ENCODE peak calls at places on chromosomes 6 and 20, in six cellular contexts. One of them, this sample, is unnamed.

GRCh38 chr20:3251806-3252205 is 12.8 kb upstream of the SLC4A11 start:
- DNase-seq in GM13976: no peak
- DNase-seq in putamen: peak
- DNase-seq in HTR-8/SVneo: no peak
- DNase-seq in heart left ventricle: no peak
- DNase-seq in NCI-H524: no peak
- DNase-seq in this sample: no peak

GRCh38 chr6:47715782-47716181 is 17.4 kb downstream of the ADGRF4 start:
- DNase-seq in GM13976: peak
- DNase-seq in putamen: no peak
- DNase-seq in HTR-8/SVneo: no peak
- DNase-seq in heart left ventricle: no peak
- DNase-seq in NCI-H524: no peak
- DNase-seq in this sample: no peak

GRCh38 chr6:159108438-159108985 is 60.7 kb upstream of the FNDC1 start:
- DNase-seq in GM13976: no peak
- DNase-seq in putamen: no peak
- DNase-seq in HTR-8/SVneo: no peak
- DNase-seq in heart left ventricle: no peak
- DNase-seq in NCI-H524: no peak
- DNase-seq in this sample: no peak

GRCh38 chr6:18276610-18277009 is 12.3 kb upstream of the DEK start:
- DNase-seq in GM13976: no peak
- DNase-seq in putamen: no peak
- DNase-seq in HTR-8/SVneo: no peak
- DNase-seq in heart left ventricle: no peak
- DNase-seq in NCI-H524: peak
- DNase-seq in this sample: no peak

GRCh38 chr6:16081337-16081736 is 47.5 kb upstream of the MYLIP start:
- DNase-seq in GM13976: no peak
- DNase-seq in putamen: no peak
- DNase-seq in HTR-8/SVneo: no peak
- DNase-seq in heart left ventricle: no peak
- DNase-seq in NCI-H524: no peak
- DNase-seq in this sample: no peak

GRCh38 chr6:42315991-42316378 is 98.3 kb upstream of the MRPS10 start:
- DNase-seq in GM13976: peak
- DNase-seq in putamen: no peak
- DNase-seq in HTR-8/SVneo: peak
- DNase-seq in heart left ventricle: no peak
- DNase-seq in NCI-H524: no peak
- DNase-seq in this sample: no peak

GRCh38 chr6:170405311-170405975 is 98.9 kb downstream of the FAM120B start:
- DNase-seq in GM13976: no peak
- DNase-seq in putamen: no peak
- DNase-seq in HTR-8/SVneo: peak
- DNase-seq in heart left ventricle: no peak
- DNase-seq in NCI-H524: no peak
- DNase-seq in this sample: no peak

GRCh38 chr6:3261518-3261820 is 2.7 kb downstream of the PSMG4 start:
- DNase-seq in GM13976: no peak
- DNase-seq in putamen: no peak
- DNase-seq in HTR-8/SVneo: no peak
- DNase-seq in heart left ventricle: no peak
- DNase-seq in NCI-H524: no peak
- DNase-seq in this sample: no peak

GRCh38 chr6:43172127-43173007 is 1.3 kb downstream of the SRF start:
- DNase-seq in GM13976: peak
- DNase-seq in putamen: peak
- DNase-seq in HTR-8/SVneo: peak
- DNase-seq in heart left ventricle: peak
- DNase-seq in NCI-H524: peak
- DNase-seq in this sample: no peak

GRCh38 chr6:168956884-168957730 is 296.5 kb downstream of the THBS2 start:
- DNase-seq in GM13976: peak
- DNase-seq in putamen: peak
- DNase-seq in HTR-8/SVneo: peak
- DNase-seq in heart left ventricle: no peak
- DNase-seq in NCI-H524: peak
- DNase-seq in this sample: peak

GRCh38 chr6:15769471-15770088 is 106.8 kb upstream of the DTNBP1 start:
- DNase-seq in GM13976: no peak
- DNase-seq in putamen: no peak
- DNase-seq in HTR-8/SVneo: no peak
- DNase-seq in heart left ventricle: no peak
- DNase-seq in NCI-H524: peak
- DNase-seq in this sample: no peak

GRCh38 chr6:1885576-1886003 is 275.9 kb downstream of the FOXC1 start:
- DNase-seq in GM13976: no peak
- DNase-seq in putamen: no peak
- DNase-seq in HTR-8/SVneo: no peak
- DNase-seq in heart left ventricle: no peak
- DNase-seq in NCI-H524: no peak
- DNase-seq in this sample: no peak

GRCh38 chr20:36744764-36745191 is 1.1 kb downstream of the NDRG3 start:
- DNase-seq in GM13976: no peak
- DNase-seq in putamen: peak
- DNase-seq in HTR-8/SVneo: peak
- DNase-seq in heart left ventricle: peak
- DNase-seq in NCI-H524: peak
- DNase-seq in this sample: no peak

GRCh38 chr6:127302728-127303675 is 36.3 kb downstream of the RNF146 start:
- DNase-seq in GM13976: peak
- DNase-seq in putamen: peak
- DNase-seq in HTR-8/SVneo: peak
- DNase-seq in heart left ventricle: no peak
- DNase-seq in NCI-H524: peak
- DNase-seq in this sample: peak

GRCh38 chr6:40341726-40342125 is 245.4 kb downstream of the LRFN2 start:
- DNase-seq in GM13976: no peak
- DNase-seq in putamen: no peak
- DNase-seq in HTR-8/SVneo: no peak
- DNase-seq in heart left ventricle: no peak
- DNase-seq in NCI-H524: peak
- DNase-seq in this sample: no peak

GRCh38 chr6:26556263-26557070 is 18.3 kb downstream of the HMGN4 start:
- DNase-seq in GM13976: no peak
- DNase-seq in putamen: peak
- DNase-seq in HTR-8/SVneo: no peak
- DNase-seq in heart left ventricle: peak
- DNase-seq in NCI-H524: peak
- DNase-seq in this sample: no peak

GRCh38 chr6:68704485-68704884 is 69.4 kb downstream of the ADGRB3 start:
- DNase-seq in GM13976: no peak
- DNase-seq in putamen: no peak
- DNase-seq in HTR-8/SVneo: no peak
- DNase-seq in heart left ventricle: no peak
- DNase-seq in NCI-H524: no peak
- DNase-seq in this sample: no peak

GRCh38 chr6:53603381-53604121 is 58.6 kb upstream of the GCLC start:
- DNase-seq in GM13976: no peak
- DNase-seq in putamen: peak
- DNase-seq in HTR-8/SVneo: no peak
- DNase-seq in heart left ventricle: no peak
- DNase-seq in NCI-H524: no peak
- DNase-seq in this sample: no peak

GRCh38 chr6:91476000-91476399 is 889.1 kb upstream of the MAP3K7 start:
- DNase-seq in GM13976: peak
- DNase-seq in putamen: peak
- DNase-seq in HTR-8/SVneo: peak
- DNase-seq in heart left ventricle: no peak
- DNase-seq in NCI-H524: peak
- DNase-seq in this sample: no peak

GRCh38 chr20:13990465-13990864 is at the start of gene SEL1L2:
- DNase-seq in GM13976: no peak
- DNase-seq in putamen: no peak
- DNase-seq in HTR-8/SVneo: no peak
- DNase-seq in heart left ventricle: no peak
- DNase-seq in NCI-H524: peak
- DNase-seq in this sample: no peak

GRCh38 chr6:23320588-23320987 is 751.2 kb downstream of the HDGFL1 start:
- DNase-seq in GM13976: no peak
- DNase-seq in putamen: no peak
- DNase-seq in HTR-8/SVneo: no peak
- DNase-seq in heart left ventricle: no peak
- DNase-seq in NCI-H524: no peak
- DNase-seq in this sample: no peak

GRCh38 chr6:152087096-152087495 is 279.6 kb downstream of the ESR1 start:
- DNase-seq in GM13976: no peak
- DNase-seq in putamen: no peak
- DNase-seq in HTR-8/SVneo: no peak
- DNase-seq in heart left ventricle: no peak
- DNase-seq in NCI-H524: no peak
- DNase-seq in this sample: no peak

GRCh38 chr6:137080711-137081110 is 35.9 kb upstream of the IL20RA start:
- DNase-seq in GM13976: no peak
- DNase-seq in putamen: no peak
- DNase-seq in HTR-8/SVneo: no peak
- DNase-seq in heart left ventricle: no peak
- DNase-seq in NCI-H524: no peak
- DNase-seq in this sample: no peak

GRCh38 chr20:63255911-63256704 is 1.8 kb upstream of the NKAIN4 start:
- DNase-seq in GM13976: no peak
- DNase-seq in putamen: no peak
- DNase-seq in HTR-8/SVneo: no peak
- DNase-seq in heart left ventricle: no peak
- DNase-seq in NCI-H524: peak
- DNase-seq in this sample: no peak

GRCh38 chr6:145813285-145814034 is 1.1 kb downstream of the FBXO30 start:
- DNase-seq in GM13976: no peak
- DNase-seq in putamen: no peak
- DNase-seq in HTR-8/SVneo: no peak
- DNase-seq in heart left ventricle: no peak
- DNase-seq in NCI-H524: no peak
- DNase-seq in this sample: no peak

GRCh38 chr6:127790571-127790970 is 110.3 kb downstream of the THEMIS start:
- DNase-seq in GM13976: no peak
- DNase-seq in putamen: no peak
- DNase-seq in HTR-8/SVneo: no peak
- DNase-seq in heart left ventricle: no peak
- DNase-seq in NCI-H524: no peak
- DNase-seq in this sample: no peak

GRCh38 chr6:111417946-111418345 is 65.1 kb downstream of the REV3L start:
- DNase-seq in GM13976: no peak
- DNase-seq in putamen: no peak
- DNase-seq in HTR-8/SVneo: no peak
- DNase-seq in heart left ventricle: no peak
- DNase-seq in NCI-H524: no peak
- DNase-seq in this sample: no peak

GRCh38 chr6:101249470-101249869 is 144.0 kb upstream of the GRIK2 start:
- DNase-seq in GM13976: no peak
- DNase-seq in putamen: no peak
- DNase-seq in HTR-8/SVneo: no peak
- DNase-seq in heart left ventricle: no peak
- DNase-seq in NCI-H524: no peak
- DNase-seq in this sample: no peak

GRCh38 chr20:22438926-22439325 is 145.4 kb downstream of the FOXA2 start:
- DNase-seq in GM13976: no peak
- DNase-seq in putamen: no peak
- DNase-seq in HTR-8/SVneo: no peak
- DNase-seq in heart left ventricle: no peak
- DNase-seq in NCI-H524: no peak
- DNase-seq in this sample: no peak